ENCODE peak calls at places on chromosomes 13 and 19, in eight cellular contexts. N is tibial artery, S is BJ, U is WTC11, D is lung, Z is type B pancreatic cell, C is mucosa of descending colon, L is gastrocnemius medialis. F is an unnamed sample.
A peak's percentile ranks its signal among the peaks of the same experiment; 100 is the strongest.

GRCh38 chr13:51524846-51525566 is 59.3 kb upstream of the WDFY2 start:
- DNase-seq in N (no peak), S (no peak), U (no peak), D (no peak), Z (no peak), C (no peak), L (no peak), F (no peak)

GRCh38 chr19:49380391-49380790 is 7.7 kb upstream of the KASH5 start:
- DNase-seq in N (no peak), S (no peak), U (no peak), D (no peak), Z (no peak), C (no peak), L (no peak), F (no peak)

GRCh38 chr13:26896986-26897668 is 136.5 kb upstream of the GPR12 start:
- DNase-seq in N (no peak), S (no peak), U (no peak), D (no peak), Z (no peak), C (no peak), L (no peak), F (no peak)

GRCh38 chr13:51731759-51732158 is 72.2 kb downstream of the DHRS12 start:
- DNase-seq in N (no peak), S (no peak), U (no peak), D (no peak), Z (no peak), C (no peak), L (no peak), F (no peak)

GRCh38 chr19:31451686-31452325 is 102.6 kb upstream of the TSHZ3 start:
- DNase-seq in N (no peak), S (no peak), U (no peak), D (no peak), Z (no peak), C (no peak), L (no peak), F (no peak)

GRCh38 chr19:45638930-45639729 is at the start of gene EML2:
- DNase-seq in N (peak; percentile 71), S (no peak), U (peak; percentile 90), D (peak; percentile 47), Z (peak; percentile 80), C (peak; percentile 80), L (no peak), F (peak; percentile 77)

GRCh38 chr13:85093808-85094207 is 705.4 kb downstream of the SLITRK6 start:
- DNase-seq in N (no peak), S (peak; percentile 47), U (no peak), D (no peak), Z (no peak), C (no peak), L (no peak), F (no peak)

GRCh38 chr19:45809643-45810159 is 5.4 kb downstream of the RSPH6A start:
- DNase-seq in N (no peak), S (peak; percentile 23), U (no peak), D (no peak), Z (no peak), C (peak; percentile 31), L (no peak), F (no peak)

GRCh38 chr19:47582320-47582909 is 9.5 kb upstream of the ZNF541 start:
- DNase-seq in N (no peak), S (no peak), U (no peak), D (no peak), Z (no peak), C (no peak), L (no peak), F (no peak)

GRCh38 chr13:44219808-44220544 is 153.6 kb upstream of the SERP2 start:
- DNase-seq in N (no peak), S (no peak), U (no peak), D (no peak), Z (no peak), C (no peak), L (no peak), F (no peak)

GRCh38 chr19:7417671-7418324 is 69.1 kb downstream of the ARHGEF18 start:
- DNase-seq in N (no peak), S (no peak), U (no peak), D (no peak), Z (no peak), C (no peak), L (no peak), F (no peak)

GRCh38 chr13:100330662-100331061 is 241.8 kb downstream of the PCCA start:
- DNase-seq in N (no peak), S (no peak), U (no peak), D (no peak), Z (no peak), C (no peak), L (no peak), F (no peak)

GRCh38 chr19:48445256-48445605 is 552 bp upstream of the GRWD1 start:
- DNase-seq in N (no peak), S (peak; percentile 52), U (no peak), D (no peak), Z (no peak), C (no peak), L (no peak), F (peak; percentile 78)

GRCh38 chr13:100230813-100231575 is 142.1 kb downstream of the PCCA start:
- DNase-seq in N (no peak), S (no peak), U (no peak), D (no peak), Z (no peak), C (no peak), L (no peak), F (peak; percentile 13)

GRCh38 chr13:71858647-71859046 is 8.4 kb downstream of the DACH1 start:
- DNase-seq in N (no peak), S (no peak), U (no peak), D (no peak), Z (no peak), C (no peak), L (no peak), F (no peak)

GRCh38 chr13:42751693-42752092 is 29.7 kb upstream of the FAM216B start:
- DNase-seq in N (no peak), S (no peak), U (no peak), D (no peak), Z (no peak), C (no peak), L (no peak), F (peak; percentile 22)
- TF ChIP-seq CTCF in N (no peak), S (no peak), U (no peak), D (no peak), Z (no peak), C (no peak), L (no peak), F (no peak)

GRCh38 chr13:30805132-30805537 is 69.8 kb downstream of the ALOX5AP start:
- DNase-seq in N (no peak), S (no peak), U (no peak), D (no peak), Z (no peak), C (no peak), L (no peak), F (no peak)

GRCh38 chr13:30805603-30806011 is 70.3 kb downstream of the ALOX5AP start:
- DNase-seq in N (no peak), S (no peak), U (no peak), D (no peak), Z (no peak), C (no peak), L (no peak), F (no peak)

GRCh38 chr13:30802953-30803478 is 67.7 kb downstream of the ALOX5AP start:
- DNase-seq in N (peak; percentile 91), S (no peak), U (peak; percentile 88), D (peak; percentile 88), Z (peak; percentile 84), C (peak; percentile 91), L (peak; percentile 78), F (peak; percentile 78)

GRCh38 chr13:30803791-30804190 is 68.4 kb downstream of the ALOX5AP start:
- DNase-seq in N (no peak), S (no peak), U (no peak), D (no peak), Z (peak; percentile 50), C (no peak), L (no peak), F (no peak)

GRCh38 chr13:30804474-30804873 is 69.1 kb downstream of the ALOX5AP start:
- DNase-seq in N (no peak), S (no peak), U (no peak), D (no peak), Z (no peak), C (no peak), L (no peak), F (no peak)
- TF ChIP-seq CTCF in N (no peak), S (peak; percentile 23), U (no peak), D (no peak), Z (peak; percentile 38), C (no peak), L (no peak), F (no peak)

GRCh38 chr13:40993987-40994386 is 25.1 kb downstream of the ELF1 start:
- DNase-seq in N (no peak), S (no peak), U (no peak), D (peak; percentile 49), Z (no peak), C (peak; percentile 60), L (no peak), F (no peak)

GRCh38 chr13:40992678-40993077 is 26.4 kb downstream of the ELF1 start:
- DNase-seq in N (no peak), S (no peak), U (no peak), D (no peak), Z (no peak), C (no peak), L (no peak), F (no peak)

GRCh38 chr13:40995997-40996396 is 23.1 kb downstream of the ELF1 start:
- DNase-seq in N (no peak), S (no peak), U (no peak), D (no peak), Z (no peak), C (no peak), L (no peak), F (no peak)

GRCh38 chr13:40994581-40995230 is 24.4 kb downstream of the ELF1 start:
- DNase-seq in N (no peak), S (no peak), U (no peak), D (no peak), Z (no peak), C (no peak), L (no peak), F (peak; percentile 27)

GRCh38 chr13:40993119-40993518 is 26.0 kb downstream of the ELF1 start:
- DNase-seq in N (no peak), S (no peak), U (peak; percentile 18), D (no peak), Z (no peak), C (no peak), L (no peak), F (no peak)
- TF ChIP-seq CTCF in N (no peak), S (no peak), U (no peak), D (no peak), Z (no peak), C (no peak), L (no peak), F (no peak)

GRCh38 chr13:27962128-27962841 is 6.8 kb downstream of the CDX2 start:
- DNase-seq in N (no peak), S (no peak), U (no peak), D (no peak), Z (peak; percentile 40), C (peak; percentile 62), L (no peak), F (no peak)

GRCh38 chr13:27961227-27962085 is 7.7 kb downstream of the CDX2 start:
- DNase-seq in N (no peak), S (no peak), U (peak; percentile 65), D (no peak), Z (peak; percentile 31), C (no peak), L (no peak), F (peak; percentile 11)

GRCh38 chr13:27959976-27960361 is 9.1 kb downstream of the CDX2 start:
- DNase-seq in N (no peak), S (no peak), U (no peak), D (no peak), Z (no peak), C (no peak), L (no peak), F (no peak)

GRCh38 chr13:27958928-27959539 is 10.1 kb downstream of the CDX2 start:
- DNase-seq in N (no peak), S (no peak), U (no peak), D (no peak), Z (no peak), C (no peak), L (no peak), F (peak; percentile 13)

GRCh38 chr13:27960362-27961226 is 8.5 kb downstream of the CDX2 start:
- DNase-seq in N (no peak), S (no peak), U (peak; percentile 89), D (peak; percentile 57), Z (peak; percentile 77), C (peak; percentile 87), L (no peak), F (peak; percentile 83)
- TF ChIP-seq CTCF in N (no peak), S (peak; percentile 48), U (peak; percentile 55), D (no peak), Z (peak; percentile 70), C (peak; percentile 60), L (no peak), F (peak; percentile 61)

F was measured in GM20000.